ENCODE peak calls at places on chromosomes 2 and 18, in eight cellular contexts. Q is SHP77; V is activated CD4-positive, alpha-beta T cell treated with anti-CD3 and anti-CD28 coated beads for 4 hours; B is GM03348; Y is omental fat pad; M is KBM-7; Z is dorsolateral prefrontal cortex; I is A549. X is an unnamed sample.

GRCh38 chr18:21833619-21834300 is 93.2 kb downstream of the MIB1 start:
- DNase-seq in Q (no peak), V (no peak), B (no peak), Y (no peak), M (no peak), Z (no peak), I (no peak), X (no peak)

GRCh38 chr2:233769260-233769659 is 8.9 kb upstream of the MROH2A start:
- DNase-seq in Q (no peak), V (no peak), B (no peak), Y (no peak), M (no peak), Z (no peak), I (no peak), X (no peak)

GRCh38 chr18:25289040-25289631 is 62.8 kb downstream of the ZNF521 start:
- DNase-seq in Q (no peak), V (no peak), B (peak; percentile 67), Y (no peak), M (peak; percentile 11), Z (no peak), I (peak; percentile 11), X (no peak)

GRCh38 chr2:239357954-239358754 is 42.7 kb downstream of the HDAC4 start:
- DNase-seq in Q (peak; percentile 63), V (no peak), B (peak; percentile 82), Y (no peak), M (no peak), Z (no peak), I (no peak), X (no peak)

GRCh38 chr2:54771166-54771565 is 47.7 kb downstream of the EML6 start:
- DNase-seq in Q (no peak), V (no peak), B (peak; percentile 30), Y (no peak), M (no peak), Z (no peak), I (no peak), X (no peak)

GRCh38 chr2:46615555-46616487 is 136.5 kb downstream of the TMEM247 start:
- DNase-seq in Q (no peak), V (peak; percentile 28), B (peak; percentile 6), Y (no peak), M (peak; percentile 67), Z (no peak), I (peak; percentile 53), X (no peak)

GRCh38 chr18:58335223-58335622 is 291.2 kb downstream of the NEDD4L start:
- DNase-seq in Q (no peak), V (no peak), B (no peak), Y (no peak), M (no peak), Z (no peak), I (no peak), X (no peak)

GRCh38 chr2:230868947-230869690 is 4.4 kb downstream of the ITM2C start:
- DNase-seq in Q (no peak), V (no peak), B (no peak), Y (no peak), M (no peak), Z (no peak), I (no peak), X (no peak)

GRCh38 chr18:910247-910646 is 5.6 kb downstream of the ADCYAP1 start:
- DNase-seq in Q (no peak), V (no peak), B (no peak), Y (no peak), M (no peak), Z (no peak), I (no peak), X (no peak)

GRCh38 chr2:168801961-168802824 is at the start of gene NOSTRIN:
- DNase-seq in Q (no peak), V (no peak), B (peak; percentile 54), Y (no peak), M (peak; percentile 88), Z (no peak), I (peak; percentile 92), X (no peak)

GRCh38 chr2:27776097-27776496 is 4.6 kb downstream of the MRPL33 start:
- DNase-seq in Q (no peak), V (no peak), B (peak; percentile 52), Y (no peak), M (no peak), Z (peak; percentile 15), I (no peak), X (no peak)

X was measured in activated T-helper 1 cell treated with anti-CD3 and anti-CD28 coated beads, Interleukin-12 subunit alpha, Interleukin-12 subunit beta, Interleukin-2, Interleukin-4 antibody, amounts not matched to agents 30 ng/mL and 10 ng/mL and 1 ng/mL, durations not matched to agents 14 hours and 24 hours and 36 hours.